ENCODE peak calls at places on chromosomes 6 and 20, in five cellular contexts. K is upper lobe of left lung, N is HepG2, B is K562, E is GM12878. L is an unnamed sample.

GRCh38 chr6:163392533-163392932 is 22.0 kb upstream of the QKI start:
- ATAC-seq in E (no peak), K (peak; percentile 80), B (peak; percentile 79), N (no peak), L (peak; percentile 58)

GRCh38 chr6:163808871-163809270 is 394.4 kb downstream of the QKI start:
- ATAC-seq in B (peak; percentile 9), K (no peak), E (no peak), N (no peak), L (no peak)

GRCh38 chr6:136103763-136104311 is 146.3 kb downstream of the MTFR2 start:
- ATAC-seq in K (peak; percentile 52), E (no peak), N (peak; percentile 73), B (no peak), L (peak; percentile 87)

GRCh38 chr6:148852688-148853087 is 105.9 kb downstream of the UST start:
- ATAC-seq in E (no peak), K (no peak), B (no peak), N (no peak), L (no peak)

GRCh38 chr20:49490689-49491088 is 8.2 kb upstream of the KCNB1 start:
- ATAC-seq in N (peak; percentile 71), K (no peak), B (no peak), E (no peak), L (no peak)

GRCh38 chr20:21901470-21902275 is 196.2 kb downstream of the PAX1 start:
- ATAC-seq in K (peak; percentile 56), N (no peak), E (no peak), B (no peak), L (no peak)

GRCh38 chr6:31114970-31115849 is 610 bp downstream of the PSORS1C1 start:
- ATAC-seq in N (peak; percentile 20), E (peak; percentile 21), K (peak; percentile 33), B (peak; percentile 89), L (no peak)

GRCh38 chr20:45909336-45909808 is 2.6 kb downstream of the PLTP start:
- ATAC-seq in N (peak; percentile 74), E (no peak), B (no peak), K (no peak), L (no peak)

GRCh38 chr6:11439017-11439420 is 98.5 kb upstream of the TMEM170B start:
- ATAC-seq in E (no peak), K (peak; percentile 55), B (no peak), N (no peak), L (no peak)

GRCh38 chr6:17032595-17033591 is 69.0 kb upstream of the STMND1 start:
- ATAC-seq in K (peak; percentile 80), N (no peak), B (no peak), E (no peak), L (peak; percentile 85)

GRCh38 chr6:85672623-85673022 is 29.9 kb upstream of the SYNCRIP start:
- ATAC-seq in B (no peak), N (peak; percentile 5), K (no peak), E (no peak), L (no peak)

GRCh38 chr20:16476032-16476431 is 97.2 kb downstream of the KIF16B start:
- ATAC-seq in B (peak; percentile 70), N (peak; percentile 71), K (peak; percentile 75), E (peak; percentile 81), L (no peak)

GRCh38 chr6:27144740-27145079 is 102.8 kb upstream of the PRSS16 start:
- ATAC-seq in B (no peak), N (no peak), K (no peak), E (no peak), L (no peak)
- TF ChIP-seq POLR2AphosphoS5 in B (peak; percentile 74), N (no peak), K (no peak), E (no peak), L (no peak)

GRCh38 chr6:44655368-44656342 is 268.1 kb downstream of the CDC5L start:
- ATAC-seq in K (peak; percentile 87), N (peak; percentile 90), E (peak; percentile 90), B (peak; percentile 93), L (peak; percentile 90)
- TF ChIP-seq EP300 in K (no peak), N (no peak), E (no peak), B (no peak), L (no peak)

DNA sequence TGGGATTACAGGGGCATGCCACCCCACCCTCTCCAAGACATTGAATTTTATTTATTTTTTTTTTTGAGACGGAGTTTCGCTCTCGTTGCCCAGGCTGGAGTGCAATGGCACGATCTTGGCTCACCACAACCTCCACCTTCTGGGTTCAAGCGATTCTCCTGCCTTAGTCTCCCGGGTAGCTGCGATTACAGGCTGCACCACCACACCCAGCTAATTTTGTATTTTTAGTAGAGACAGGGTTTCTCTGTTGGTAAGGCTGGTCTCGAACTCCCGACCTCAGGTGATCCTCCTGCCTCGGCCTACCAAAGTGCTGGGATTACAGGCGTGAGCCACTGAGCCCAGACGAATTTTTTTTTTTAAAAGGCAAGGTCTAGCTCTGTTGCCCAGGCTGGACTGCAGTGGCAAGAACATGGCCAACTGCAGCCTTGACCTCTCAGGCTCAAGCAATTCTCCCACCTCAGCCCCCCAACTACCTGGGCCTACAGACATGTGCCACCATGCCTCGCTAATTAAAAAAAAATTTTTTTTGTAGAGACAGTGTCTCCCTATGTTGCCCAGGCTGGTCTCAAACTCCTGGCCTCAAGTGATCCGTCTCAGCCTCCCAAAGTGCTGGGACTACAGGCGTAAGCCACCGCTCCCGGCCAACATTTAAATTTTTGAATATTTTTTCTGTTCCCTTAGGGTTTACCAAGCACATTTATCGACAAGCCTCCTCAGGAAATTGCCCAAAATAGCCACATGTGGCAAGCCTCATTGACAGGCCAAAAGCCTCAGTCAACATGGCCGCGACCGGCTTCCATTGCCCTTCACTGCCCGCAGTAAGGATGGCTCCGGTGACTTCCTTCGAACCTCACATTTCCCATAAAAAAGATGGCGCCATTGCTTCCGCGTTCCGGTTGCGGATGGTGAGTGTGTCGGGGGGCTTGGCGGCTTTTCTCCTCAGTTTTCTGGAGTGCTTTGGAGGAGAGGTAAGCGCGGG is at the start of gene SHLD1:
- ATAC-seq in K (peak; percentile 97), B (peak; percentile 95), N (peak; percentile 97), E (peak; percentile 98), L (peak; percentile 92)
- TF ChIP-seq POLR2A in K (no peak), B (peak; percentile 58), N (peak; percentile 62), E (peak; percentile 83), L (no peak)

DNA sequence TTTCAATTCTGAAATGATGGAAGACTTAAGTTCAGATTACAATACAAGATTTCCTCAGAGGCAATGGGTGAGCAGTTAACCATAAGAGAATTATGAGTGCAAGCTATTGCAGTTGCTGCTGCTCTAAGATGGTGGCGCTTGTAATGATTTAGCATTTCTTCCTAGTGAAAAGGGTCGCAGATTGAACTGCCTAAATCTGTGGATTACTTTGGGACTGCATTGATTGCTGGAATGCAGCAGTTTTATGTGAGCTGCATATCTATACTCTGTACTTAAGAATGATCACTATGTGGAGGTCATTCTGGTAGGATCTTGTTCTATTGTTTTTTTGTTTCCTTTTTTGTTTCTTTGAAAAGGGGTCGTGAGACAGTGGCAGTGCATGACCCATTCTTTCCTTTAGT is 5.3 kb downstream of the SCAF8 start:
- ATAC-seq in K (no peak), B (no peak), N (no peak), E (peak; percentile 3), L (no peak)
- TF ChIP-seq POLR2AphosphoS5 in K (no peak), B (peak; percentile 40), N (no peak), E (no peak), L (no peak)

GRCh38 chr6:3231213-3232016 is 4.0 kb upstream of the TUBB2B start:
- ATAC-seq in B (no peak), N (peak; percentile 77), K (peak; percentile 79), E (no peak), L (peak; percentile 85)
- TF ChIP-seq EP300 in B (no peak), N (peak; percentile 63), K (no peak), E (no peak), L (no peak)

DNA sequence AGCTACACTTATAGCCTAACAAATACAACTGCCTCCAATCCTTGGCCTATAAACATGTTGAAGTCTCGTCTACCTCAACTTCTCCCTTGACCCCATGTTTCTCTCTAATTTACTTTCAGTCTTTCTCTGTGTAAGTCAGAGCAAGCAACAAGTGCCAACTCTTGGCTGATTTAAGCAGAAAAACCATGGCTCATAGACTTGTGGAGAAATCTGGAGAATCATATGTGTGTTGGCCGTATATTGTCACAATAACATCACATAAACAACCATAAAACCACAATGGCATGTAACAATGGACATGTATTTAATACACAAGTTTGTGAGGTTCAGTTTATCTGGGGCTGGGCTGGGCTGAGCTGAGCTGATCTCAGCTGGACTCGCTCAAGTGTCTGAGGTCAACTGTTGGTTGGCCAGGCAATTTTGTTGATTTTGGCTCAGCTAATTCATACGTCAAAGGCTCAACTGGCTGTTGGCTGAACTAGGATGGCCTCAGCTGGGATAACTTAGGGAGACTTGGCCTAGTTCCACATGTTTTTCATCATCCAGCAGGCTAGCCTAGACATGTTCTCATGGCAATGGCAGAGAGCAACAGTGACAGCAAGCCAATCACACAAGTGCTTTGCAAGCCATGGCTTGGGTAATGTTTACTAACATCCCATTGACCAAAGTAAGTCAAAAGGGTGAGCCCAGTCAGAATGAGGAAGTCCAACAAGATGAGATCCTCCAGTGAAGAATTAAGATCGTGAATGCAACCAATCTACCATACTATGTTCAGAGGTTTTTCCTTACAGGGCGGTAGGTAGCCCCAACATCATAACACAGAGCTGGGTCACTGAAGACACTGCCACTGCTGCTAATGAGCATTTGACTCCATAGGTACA is 12.9 kb upstream of the TBC1D22B start:
- ATAC-seq in B (peak; percentile 46), N (peak; percentile 81), E (no peak), K (peak; percentile 80), L (peak; percentile 89)
- TF ChIP-seq POLR2A in B (no peak), N (no peak), E (no peak), K (peak; percentile 30), L (no peak)

GRCh38 chr20:44584103-44584690 is 1.8 kb downstream of the PKIG start:
- ATAC-seq in E (peak; percentile 34), K (no peak), B (no peak), N (peak; percentile 34), L (no peak)

GRCh38 chr20:44589522-44589921 is 7.1 kb downstream of the PKIG start:
- ATAC-seq in K (no peak), E (no peak), N (no peak), B (no peak), L (no peak)

GRCh38 chr20:44586986-44587980 is 4.9 kb downstream of the PKIG start:
- ATAC-seq in N (no peak), K (no peak), B (no peak), E (peak; percentile 8), L (no peak)

GRCh38 chr20:44585042-44585968 is 2.9 kb downstream of the PKIG start:
- ATAC-seq in N (no peak), K (no peak), E (peak; percentile 47), B (no peak), L (no peak)

DNA sequence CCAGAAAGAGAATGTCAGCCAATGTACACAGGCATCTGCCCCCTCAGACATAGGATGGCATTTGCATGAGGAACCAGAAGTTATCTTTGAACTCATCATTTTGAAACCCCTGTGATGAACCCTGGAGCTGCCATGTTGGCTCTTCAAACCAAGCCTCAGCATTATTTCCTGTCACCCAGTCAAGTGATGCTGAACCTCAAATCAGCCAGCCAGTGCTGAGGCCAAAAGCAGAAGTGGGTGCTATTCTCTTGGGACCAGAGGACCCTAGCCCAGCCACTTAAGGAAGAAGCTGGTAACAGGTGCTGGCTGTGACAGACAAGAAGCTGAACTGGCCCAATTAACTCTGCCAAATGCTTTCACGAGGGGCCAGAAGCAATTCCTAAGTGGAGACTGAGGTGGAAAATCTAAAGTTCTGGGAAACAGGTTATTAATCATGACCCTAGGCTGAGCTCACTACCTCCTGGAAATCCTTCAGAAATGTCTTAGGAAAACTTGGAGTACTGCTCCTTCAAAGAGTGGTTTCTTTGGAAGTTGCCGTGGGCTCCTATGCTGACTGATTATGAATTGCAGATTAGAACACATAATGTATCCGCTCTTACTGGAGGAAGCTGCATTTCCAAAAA is 4.0 kb downstream of the PKIG start:
- ATAC-seq in B (no peak), E (peak; percentile 77), N (no peak), K (no peak), L (no peak)
- TF ChIP-seq POLR2AphosphoS5 in B (no peak), E (peak; percentile 47), N (no peak), K (no peak), L (peak; percentile 62)

L was measured in gastroesophageal sphincter.